ENCODE peak calls at places on chromosome 10, in five cellular contexts. I is brain microvascular endothelial cell, H is uterus, E is fibroblast of mammary gland, S is right atrium auricular region. G is an unnamed sample.

GRCh38 chr10:62545155-62545554 is 171.0 kb downstream of the ZNF365 start:
- DNase-seq in E (no peak), H (no peak), S (no peak), I (no peak), G (peak; percentile 15)

GRCh38 chr10:48607356-48608278 is 2.7 kb upstream of the ARHGAP22 start:
- DNase-seq in H (no peak), S (no peak), E (no peak), I (no peak), G (peak; percentile 32)

GRCh38 chr10:106440767-106441166 is 723.7 kb downstream of the SORCS1 start:
- DNase-seq in S (no peak), I (no peak), E (no peak), H (no peak), G (no peak)

GRCh38 chr10:72561745-72562166 is 64.1 kb downstream of the MICU1 start:
- DNase-seq in I (no peak), H (no peak), S (no peak), E (no peak), G (no peak)

GRCh38 chr10:4698075-4698474 is 127.9 kb upstream of the AKR1E2 start:
- DNase-seq in H (no peak), I (no peak), E (peak; percentile 47), S (no peak), G (peak; percentile 22)

GRCh38 chr10:88004451-88004850 is 141.0 kb downstream of the PTEN start:
- DNase-seq in I (peak; percentile 48), E (peak; percentile 30), S (no peak), H (no peak), G (peak; percentile 30)

GRCh38 chr10:119831656-119832055 is 41.0 kb downstream of the MCMBP start:
- DNase-seq in H (no peak), E (no peak), S (no peak), I (no peak), G (no peak)

GRCh38 chr10:3838723-3839437 is 53.9 kb upstream of the KLF6 start:
- DNase-seq in S (no peak), E (peak; percentile 49), H (no peak), I (no peak), G (peak; percentile 45)

GRCh38 chr10:46018453-46019169 is 11.8 kb downstream of the NCOA4 start:
- DNase-seq in E (no peak), H (no peak), S (no peak), I (peak; percentile 26), G (no peak)
- H3K4me3 ChIP-seq in E (no peak overlapping the region), H (no peak overlapping the region), S (no peak overlapping the region), I (no peak overlapping the region), G (no peak overlapping the region)

GRCh38 chr10:91409069-91409868 is 875 bp upstream of the HECTD2 start:
- DNase-seq in I (peak; percentile 73), H (peak; percentile 91), E (peak; percentile 86), S (peak; percentile 93), G (peak; percentile 90)

GRCh38 chr10:91409869-91410637 is at the start of gene HECTD2:
- DNase-seq in I (peak; percentile 43), S (peak; percentile 64), H (peak; percentile 72), E (peak; percentile 58), G (peak; percentile 94)

GRCh38 chr10:91412688-91413087 is 2.5 kb downstream of the HECTD2 start:
- DNase-seq in E (no peak), I (no peak), S (no peak), H (no peak), G (no peak)

GRCh38 chr10:91406322-91406721 is 3.8 kb upstream of the HECTD2 start:
- DNase-seq in H (no peak), S (no peak), I (no peak), E (no peak), G (no peak)

DNA sequence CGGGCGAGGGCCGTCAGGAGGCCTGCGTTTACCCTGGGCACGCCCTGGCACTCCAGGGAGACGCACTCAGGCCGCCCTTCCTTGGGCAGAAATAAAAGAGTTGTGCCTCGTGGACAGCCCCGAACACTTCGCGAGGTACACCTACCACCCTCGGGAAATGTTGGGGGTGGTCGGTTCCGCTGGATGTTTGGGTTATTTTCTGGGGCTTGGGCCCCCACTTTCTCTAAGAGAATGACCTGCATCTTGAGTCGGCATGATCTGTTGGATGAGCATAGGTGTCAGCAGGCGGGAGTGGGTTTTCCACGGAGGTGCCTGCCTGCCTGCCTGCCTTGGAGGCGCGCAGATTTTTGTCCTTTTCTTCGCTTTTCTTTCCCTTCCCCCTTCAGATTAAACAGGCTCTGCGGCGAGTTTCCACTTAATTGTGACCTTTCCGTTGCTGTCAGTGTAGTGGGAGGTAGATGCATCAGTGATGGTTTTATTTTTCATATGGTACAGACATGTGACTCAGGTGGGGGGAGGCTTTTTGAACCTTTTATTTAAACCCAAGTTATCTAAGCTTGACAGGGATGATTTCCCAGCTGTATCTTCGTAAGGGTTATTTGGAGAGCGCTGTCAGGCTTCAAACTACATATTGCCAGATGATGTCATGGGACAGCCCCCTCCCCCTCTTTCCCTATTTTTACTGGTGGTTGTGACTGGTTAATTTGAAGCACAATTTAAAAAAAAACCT is 659 bp downstream of the HECTD2 start:
- DNase-seq in I (peak; percentile 52), E (peak; percentile 64), S (no peak), H (peak; percentile 30), G (peak; percentile 10)
- TF ChIP-seq CTCF in I (no peak), E (no peak), S (no peak), H (no peak), G (no peak)

DNA sequence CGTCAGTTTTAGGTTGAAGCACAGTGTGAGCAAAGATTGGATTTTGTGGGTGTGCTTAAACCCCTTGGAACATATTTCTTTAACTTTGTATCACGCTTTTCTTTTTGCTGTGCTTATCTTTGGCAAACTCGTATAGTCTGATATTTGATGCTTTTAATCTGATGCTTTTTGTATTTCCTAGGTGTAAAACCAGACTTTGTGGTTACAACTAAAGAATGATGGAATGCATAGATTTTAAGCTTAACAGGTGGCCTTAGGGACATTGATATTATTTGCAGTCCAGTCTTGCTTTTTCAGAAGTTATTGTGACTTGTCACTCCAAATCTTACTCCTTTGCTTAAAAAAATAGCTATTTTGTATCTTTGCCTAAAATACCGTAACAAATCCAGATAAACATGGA is 1.3 kb downstream of the BTRC start:
- DNase-seq in I (no peak), E (no peak), S (no peak), H (no peak), G (no peak)
- H3K4me3 ChIP-seq in I (peak overlapping the region; percentile 86), E (peak overlapping the region; percentile 82), S (peak overlapping the region; percentile 89), H (peak overlapping the region; percentile 80), G (peak overlapping the region; percentile 83)

GRCh38 chr10:102117391-102118159 is 2.6 kb downstream of the LDB1 start:
- DNase-seq in I (no peak), H (peak; percentile 86), E (peak; percentile 69), S (peak; percentile 75), G (peak; percentile 85)
- TF ChIP-seq CTCF in I (peak; percentile 54), H (no peak), E (peak; percentile 14), S (no peak), G (peak; percentile 17)

DNA sequence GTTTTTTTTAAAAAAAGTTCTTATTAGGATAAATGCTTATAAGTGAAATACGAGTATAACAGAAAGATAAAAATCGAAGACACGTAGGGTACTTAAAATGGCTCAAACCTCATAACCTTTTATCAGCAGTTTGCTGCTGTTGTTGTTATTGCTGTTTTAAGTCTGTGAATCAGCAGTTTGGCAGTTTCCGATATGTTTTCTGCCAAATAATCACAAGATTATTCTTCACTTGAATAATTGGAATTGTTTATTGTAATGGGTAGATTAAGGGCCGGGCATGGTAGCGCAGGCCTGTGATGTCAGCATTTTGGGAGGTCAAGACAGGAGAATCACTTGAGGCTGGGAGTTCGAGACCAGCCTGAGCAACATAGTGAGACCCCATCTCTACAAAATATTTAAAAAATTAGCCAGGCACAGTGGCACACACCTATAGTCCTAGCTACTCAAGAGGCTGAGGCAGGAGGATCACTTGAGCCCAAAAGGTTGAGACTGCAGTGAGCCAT is 177.6 kb downstream of the VTI1A start:
- DNase-seq in H (no peak), I (no peak), S (no peak), E (peak; percentile 41), G (no peak)
- H3K4me3 ChIP-seq in H (no peak overlapping the region), I (no peak overlapping the region), S (no peak overlapping the region), E (no peak overlapping the region), G (no peak overlapping the region)

GRCh38 chr10:46992794-46993552 is 81.7 kb downstream of the PTPN20 start:
- DNase-seq in I (peak; percentile 35), S (peak; percentile 66), H (peak; percentile 34), E (peak; percentile 69), G (peak; percentile 7)
- TF ChIP-seq CTCF in I (peak; percentile 61), S (no peak), H (no peak), E (peak; percentile 55), G (peak; percentile 24)

GRCh38 chr10:12606461-12606860 is 257.1 kb downstream of the CAMK1D start:
- DNase-seq in H (no peak), S (no peak), E (no peak), I (no peak), G (no peak)
- H3K4me3 ChIP-seq in H (no peak overlapping the region), S (peak overlapping the region; percentile 34), E (no peak overlapping the region), I (no peak overlapping the region), G (no peak overlapping the region)

GRCh38 chr10:131585761-131586160 is 274.2 kb upstream of the TCERG1L start:
- DNase-seq in I (no peak), E (no peak), S (no peak), H (no peak), G (no peak)
- TF ChIP-seq CTCF in I (no peak), E (no peak), S (no peak), H (no peak), G (no peak)

G was measured in foreskin fibroblast.